ENCODE peak calls at places on chromosomes 2 and 18, in four cellular contexts. J, A, O and V are unnamed samples.

GRCh38 chr2:135047295-135047694 is at the start of gene MAP3K19:
- DNase-seq in J (no peak), O (peak; percentile 28), A (no peak), V (no peak)

GRCh38 chr18:31658670-31659573 is 25.5 kb downstream of the B4GALT6 start:
- DNase-seq in J (no peak), O (no peak), A (no peak), V (no peak)

GRCh38 chr18:46148810-46149209 is 44.6 kb downstream of the HAUS1 start:
- DNase-seq in O (peak; percentile 21), A (peak; percentile 61), J (peak; percentile 59), V (no peak)

GRCh38 chr2:109375656-109376055 is 238.1 kb downstream of the SEPTIN10 start:
- DNase-seq in A (no peak), O (no peak), J (no peak), V (no peak)

GRCh38 chr2:141323571-141323970 is 807.2 kb downstream of the LRP1B start:
- DNase-seq in O (no peak), A (no peak), J (no peak), V (no peak)

GRCh38 chr2:238135601-238136150 is 2.8 kb upstream of the KLHL30 start:
- DNase-seq in O (no peak), J (no peak), A (no peak), V (no peak)

GRCh38 chr2:9251154-9252001 is 44.8 kb downstream of the ASAP2 start:
- DNase-seq in O (peak; percentile 34), A (no peak), J (peak; percentile 77), V (no peak)

GRCh38 chr18:56890632-56891031 is 239.5 kb downstream of the WDR7 start:
- DNase-seq in J (peak; percentile 96), A (no peak), O (no peak), V (no peak)

GRCh38 chr18:10689954-10690302 is 164.1 kb downstream of the NAPG start:
- DNase-seq in J (no peak), O (no peak), A (no peak), V (no peak)

GRCh38 chr18:58682429-58683069 is 11.3 kb downstream of the MALT1 start:
- DNase-seq in A (peak; percentile 92), J (peak; percentile 74), O (no peak), V (peak; percentile 52)

GRCh38 chr2:144137269-144137668 is 382.6 kb downstream of the ZEB2 start:
- DNase-seq in A (no peak), O (no peak), J (no peak), V (no peak)

GRCh38 chr18:60096428-60096827 is 196.6 kb downstream of the PMAIP1 start:
- DNase-seq in O (no peak), J (no peak), A (no peak), V (no peak)

GRCh38 chr2:192773044-192773443 is 578.3 kb upstream of the TMEFF2 start:
- DNase-seq in J (no peak), A (no peak), O (no peak), V (no peak)

GRCh38 chr18:72544092-72544886 is at the start of gene CBLN2:
- DNase-seq in A (peak; percentile 17), O (peak; percentile 56), J (peak; percentile 18), V (peak; percentile 44)

GRCh38 chr2:216775043-216775453 is 79.7 kb upstream of the IGFBP5 start:
- DNase-seq in O (no peak), J (peak; percentile 99), A (peak; percentile 86), V (peak; percentile 50)

GRCh38 chr18:76126327-76126726 is 368.7 kb downstream of the ZNF516 start:
- DNase-seq in O (no peak), A (no peak), J (no peak), V (no peak)

GRCh38 chr2:6168485-6168884 is 476.3 kb downstream of the SOX11 start:
- DNase-seq in A (no peak), J (no peak), O (no peak), V (no peak)

GRCh38 chr18:13390711-13391110 is 172.2 kb downstream of the LDLRAD4 start:
- DNase-seq in J (no peak), A (no peak), O (no peak), V (no peak)

GRCh38 chr18:52343138-52343537 is 3.1 kb downstream of the DCC start:
- DNase-seq in J (peak; percentile 2), O (no peak), A (no peak), V (no peak)

GRCh38 chr2:27051902-27052645 is 606 bp downstream of the AGBL5 start:
- DNase-seq in A (peak; percentile 33), O (peak; percentile 23), J (no peak), V (peak; percentile 76)

GRCh38 chr2:36650031-36650430 is 46.5 kb upstream of the VIT start:
- DNase-seq in J (peak; percentile 75), O (peak; percentile 25), A (no peak), V (no peak)

GRCh38 chr2:59025157-59025757 is 784.1 kb upstream of the FANCL start:
- DNase-seq in A (peak; percentile 18), O (no peak), J (peak; percentile 26), V (peak; percentile 22)

GRCh38 chr2:103161456-103162289 is 399.8 kb downstream of the TMEM182 start:
- DNase-seq in A (peak; percentile 29), J (peak; percentile 30), O (peak; percentile 10), V (no peak)

GRCh38 chr2:157152362-157152761 is 105.1 kb upstream of the GALNT5 start:
- DNase-seq in O (no peak), A (no peak), J (no peak), V (no peak)

GRCh38 chr2:206250041-206250897 is 24.2 kb upstream of the ZDBF2 start:
- DNase-seq in A (no peak), O (no peak), J (peak; percentile 4), V (no peak)

GRCh38 chr2:238494573-238494961 is 67.8 kb downstream of the ASB1 start:
- DNase-seq in J (no peak), O (no peak), A (no peak), V (peak; percentile 2)

GRCh38 chr2:106119074-106119473 is 75.0 kb downstream of the UXS1 start:
- DNase-seq in J (no peak), A (no peak), O (no peak), V (no peak)

GRCh38 chr2:43011142-43011491 is 215.3 kb downstream of the ZFP36L2 start:
- DNase-seq in J (no peak), A (peak; percentile 41), O (no peak), V (no peak)

GRCh38 chr2:178068823-178069454 is 3.6 kb downstream of the PDE11A start:
- DNase-seq in J (no peak), O (no peak), A (no peak), V (no peak)

GRCh38 chr18:3279201-3280185 is 17.6 kb downstream of the MYL12B start:
- DNase-seq in J (no peak), A (no peak), O (no peak), V (no peak)
- TF ChIP-seq POLR2A in J (no peak), A (no peak), O (no peak), V (no peak)

DNA sequence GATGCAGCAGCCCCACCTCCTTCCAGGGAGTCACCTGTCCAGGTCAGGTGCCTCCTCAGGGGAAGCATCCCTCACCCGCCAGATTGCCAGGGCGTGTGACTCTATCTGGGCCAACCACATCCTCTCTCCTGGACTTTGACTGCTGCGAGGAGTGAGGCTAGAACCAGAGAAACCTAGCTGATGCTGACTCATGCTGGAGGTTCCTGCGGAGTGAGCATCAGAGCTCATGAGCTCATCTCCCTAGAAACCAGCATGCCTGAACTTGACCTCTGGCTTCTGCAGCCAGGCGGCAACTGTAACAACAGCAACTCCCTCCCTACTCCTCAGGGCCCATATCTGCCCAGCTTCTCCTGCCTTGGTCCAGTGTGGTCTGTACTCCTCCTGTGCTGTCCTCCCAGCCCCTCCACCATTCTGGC is 28.3 kb upstream of the NT5DC4 start:
- DNase-seq in O (peak; percentile 52), J (peak; percentile 98), A (no peak), V (no peak)
- TF ChIP-seq POLR2A in O (no peak), J (no peak), A (no peak), V (no peak)

DNA sequence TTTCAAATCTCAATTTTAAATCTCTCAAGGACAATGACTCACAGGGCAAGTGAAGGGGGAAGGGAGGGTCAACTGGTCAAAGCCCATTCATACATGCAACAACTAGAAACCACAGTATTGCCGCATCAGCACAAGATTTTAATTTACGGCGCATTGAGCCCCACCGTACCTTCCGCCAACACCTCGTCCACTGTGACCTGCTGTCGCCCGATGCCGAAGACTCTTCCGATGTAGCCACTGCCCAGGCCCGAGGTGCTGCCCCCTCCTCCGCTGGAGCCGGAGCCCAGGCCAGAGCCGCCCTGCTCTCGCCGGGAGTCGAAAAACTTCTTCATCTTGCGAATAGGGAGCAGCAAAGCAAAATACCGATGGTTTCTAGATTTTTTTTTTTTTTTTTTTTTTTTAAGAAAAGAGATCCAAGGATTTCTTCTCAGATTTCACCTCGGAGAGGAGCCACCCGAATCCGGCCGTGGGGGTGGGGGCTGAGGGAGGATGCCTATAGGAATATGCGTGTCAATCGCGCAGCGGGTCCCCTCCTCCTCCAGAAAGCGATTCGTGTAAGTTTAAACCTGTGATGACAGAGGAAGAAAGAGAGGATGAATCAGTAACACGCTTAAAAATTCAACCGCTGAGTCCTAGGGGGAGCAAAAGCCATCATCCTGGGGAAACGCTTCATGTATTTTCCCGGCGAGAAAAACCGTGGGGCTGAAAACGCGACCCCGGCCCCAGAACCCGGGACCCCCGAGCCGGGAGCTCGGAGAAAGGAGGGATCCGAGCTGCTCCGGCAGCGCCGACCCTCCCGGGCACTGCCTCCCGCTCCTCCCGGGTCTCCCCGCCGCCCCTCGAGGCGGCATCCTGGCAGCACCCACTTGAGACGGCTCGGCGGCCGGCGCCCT is 584 bp downstream of the AAK1 start:
- DNase-seq in A (peak; percentile 62), O (peak; percentile 30), J (peak; percentile 85), V (peak; percentile 37)
- TF ChIP-seq POLR2A in A (no peak), O (peak; percentile 20), J (no peak), V (no peak)

GRCh38 chr2:170967553-170967952 is 38.5 kb downstream of the GORASP2 start:
- DNase-seq in A (no peak), O (no peak), J (no peak), V (no peak)

GRCh38 chr2:170969872-170970271 is 40.8 kb downstream of the GORASP2 start:
- DNase-seq in O (no peak), J (no peak), A (no peak), V (no peak)

GRCh38 chr2:170966648-170967396 is 37.8 kb downstream of the GORASP2 start:
- DNase-seq in O (no peak), A (no peak), J (no peak), V (no peak)

GRCh38 chr2:170969030-170969429 is 40.0 kb downstream of the GORASP2 start:
- DNase-seq in O (no peak), A (no peak), J (no peak), V (no peak)

DNA sequence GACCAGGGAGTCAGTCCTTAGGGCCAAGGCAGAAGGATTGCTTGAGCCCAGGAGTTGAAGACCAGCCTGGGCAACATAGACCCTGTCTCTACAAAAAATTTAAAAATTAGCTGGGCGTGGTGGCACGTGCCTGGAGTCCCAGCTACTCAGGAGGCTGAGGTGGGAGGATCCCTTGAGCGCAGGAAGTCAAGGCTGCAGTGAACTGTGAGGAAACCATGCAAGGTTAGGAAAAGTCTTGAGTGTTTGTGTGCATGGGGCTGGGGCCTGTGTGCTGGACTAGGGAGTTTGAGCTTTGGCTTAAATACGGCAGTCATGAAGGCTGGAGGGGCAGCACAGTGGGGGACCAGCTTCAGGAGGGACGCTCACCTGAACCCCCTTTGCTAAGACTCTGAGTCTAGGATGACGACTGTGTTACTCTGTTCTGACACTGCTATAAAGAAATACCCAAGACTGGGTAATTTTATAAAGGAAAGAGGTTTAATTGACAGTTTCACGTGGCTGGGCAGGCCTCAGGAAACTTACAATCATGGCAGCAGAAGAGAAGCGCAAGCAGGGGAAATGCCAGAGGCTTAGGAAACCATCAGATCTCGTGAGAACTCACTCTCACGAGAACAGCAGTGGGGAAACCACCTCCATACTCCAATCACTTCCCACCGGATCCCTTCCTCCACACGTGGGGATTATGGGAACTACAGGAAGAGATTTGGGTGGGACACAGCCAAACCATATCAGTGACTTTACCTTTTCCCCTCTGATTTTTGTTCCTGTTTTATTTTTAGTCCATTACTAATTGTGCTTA is 39.4 kb downstream of the GORASP2 start:
- DNase-seq in J (no peak), O (no peak), A (no peak), V (no peak)
- TF ChIP-seq POLR2A in J (no peak), O (no peak), A (no peak), V (no peak)

GRCh38 chr2:218252509-218253247 is 8.1 kb upstream of the GPBAR1 start:
- DNase-seq in J (peak; percentile 64), O (no peak), A (no peak), V (no peak)
- TF ChIP-seq POLR2A in J (no peak), O (no peak), A (no peak), V (no peak)